ENCODE peak calls at places on chromosome 19, in ten cellular contexts. One of them, this sample, is unnamed.

GRCh38 chr19:6375411-6376010 is at the start of gene PSPN:
- DNase-seq in lung microvascular endothelial cell: no peak
- DNase-seq in heart left ventricle: no peak
- DNase-seq in left ventricle myocardium inferior: no peak
- DNase-seq in stimulated activated CD8-positive, alpha-beta memory T cell treated with anti-CD3 and anti-CD28 coated beads, Interleukin-4, amount 100 ng/mL, for 4 hours: no peak
- DNase-seq in mucosa of descending colon: no peak
- DNase-seq in chondrocyte: no peak
- DNase-seq in smooth muscle cell of the brain vasculature: no peak
- DNase-seq in germinal center: no peak
- DNase-seq in RWPE1: no peak
- DNase-seq in this sample: no peak

GRCh38 chr19:6252066-6252465 is 27.7 kb downstream of the MLLT1 start:
- DNase-seq in lung microvascular endothelial cell: no peak
- DNase-seq in heart left ventricle: no peak
- DNase-seq in left ventricle myocardium inferior: no peak
- DNase-seq in stimulated activated CD8-positive, alpha-beta memory T cell treated with anti-CD3 and anti-CD28 coated beads, Interleukin-4, amount 100 ng/mL, for 4 hours: no peak
- DNase-seq in mucosa of descending colon: no peak
- DNase-seq in chondrocyte: peak
- DNase-seq in smooth muscle cell of the brain vasculature: no peak
- DNase-seq in germinal center: no peak
- DNase-seq in RWPE1: no peak
- DNase-seq in this sample: no peak

GRCh38 chr19:48401277-48401676 is 7.8 kb downstream of the GRIN2D start:
- DNase-seq in lung microvascular endothelial cell: no peak
- DNase-seq in heart left ventricle: no peak
- DNase-seq in left ventricle myocardium inferior: no peak
- DNase-seq in stimulated activated CD8-positive, alpha-beta memory T cell treated with anti-CD3 and anti-CD28 coated beads, Interleukin-4, amount 100 ng/mL, for 4 hours: no peak
- DNase-seq in mucosa of descending colon: no peak
- DNase-seq in chondrocyte: no peak
- DNase-seq in smooth muscle cell of the brain vasculature: no peak
- DNase-seq in germinal center: no peak
- DNase-seq in RWPE1: no peak
- DNase-seq in this sample: no peak

GRCh38 chr19:57949296-57949695 is 1.8 kb upstream of the ZNF256 start:
- DNase-seq in lung microvascular endothelial cell: no peak
- DNase-seq in heart left ventricle: no peak
- DNase-seq in left ventricle myocardium inferior: peak
- DNase-seq in stimulated activated CD8-positive, alpha-beta memory T cell treated with anti-CD3 and anti-CD28 coated beads, Interleukin-4, amount 100 ng/mL, for 4 hours: no peak
- DNase-seq in mucosa of descending colon: no peak
- DNase-seq in chondrocyte: no peak
- DNase-seq in smooth muscle cell of the brain vasculature: no peak
- DNase-seq in germinal center: no peak
- DNase-seq in RWPE1: no peak
- DNase-seq in this sample: no peak

GRCh38 chr19:38194061-38194701 is 29.8 kb downstream of the DPF1 start:
- DNase-seq in lung microvascular endothelial cell: no peak
- DNase-seq in heart left ventricle: no peak
- DNase-seq in left ventricle myocardium inferior: no peak
- DNase-seq in stimulated activated CD8-positive, alpha-beta memory T cell treated with anti-CD3 and anti-CD28 coated beads, Interleukin-4, amount 100 ng/mL, for 4 hours: no peak
- DNase-seq in mucosa of descending colon: no peak
- DNase-seq in chondrocyte: no peak
- DNase-seq in smooth muscle cell of the brain vasculature: no peak
- DNase-seq in germinal center: no peak
- DNase-seq in RWPE1: peak
- DNase-seq in this sample: no peak

GRCh38 chr19:2289714-2290435 is 7.9 kb upstream of the PEAK3 start:
- DNase-seq in lung microvascular endothelial cell: no peak
- DNase-seq in heart left ventricle: no peak
- DNase-seq in left ventricle myocardium inferior: peak
- DNase-seq in stimulated activated CD8-positive, alpha-beta memory T cell treated with anti-CD3 and anti-CD28 coated beads, Interleukin-4, amount 100 ng/mL, for 4 hours: no peak
- DNase-seq in mucosa of descending colon: peak
- DNase-seq in chondrocyte: no peak
- DNase-seq in smooth muscle cell of the brain vasculature: no peak
- DNase-seq in germinal center: peak
- DNase-seq in RWPE1: no peak
- DNase-seq in this sample: peak

GRCh38 chr19:46350029-46350757 is 3.3 kb downstream of the PPP5C start:
- DNase-seq in lung microvascular endothelial cell: no peak
- DNase-seq in heart left ventricle: no peak
- DNase-seq in left ventricle myocardium inferior: no peak
- DNase-seq in stimulated activated CD8-positive, alpha-beta memory T cell treated with anti-CD3 and anti-CD28 coated beads, Interleukin-4, amount 100 ng/mL, for 4 hours: no peak
- DNase-seq in mucosa of descending colon: peak
- DNase-seq in chondrocyte: no peak
- DNase-seq in smooth muscle cell of the brain vasculature: no peak
- DNase-seq in germinal center: no peak
- DNase-seq in RWPE1: peak
- DNase-seq in this sample: peak

GRCh38 chr19:13215572-13216380 is 65.6 kb downstream of the IER2 start:
- DNase-seq in lung microvascular endothelial cell: no peak
- DNase-seq in heart left ventricle: no peak
- DNase-seq in left ventricle myocardium inferior: no peak
- DNase-seq in stimulated activated CD8-positive, alpha-beta memory T cell treated with anti-CD3 and anti-CD28 coated beads, Interleukin-4, amount 100 ng/mL, for 4 hours: peak
- DNase-seq in mucosa of descending colon: no peak
- DNase-seq in chondrocyte: no peak
- DNase-seq in smooth muscle cell of the brain vasculature: no peak
- DNase-seq in germinal center: no peak
- DNase-seq in RWPE1: peak
- DNase-seq in this sample: no peak

GRCh38 chr19:3969435-3970312 is 1.2 kb downstream of the DAPK3 start:
- DNase-seq in lung microvascular endothelial cell: peak
- DNase-seq in heart left ventricle: peak
- DNase-seq in left ventricle myocardium inferior: no peak
- DNase-seq in stimulated activated CD8-positive, alpha-beta memory T cell treated with anti-CD3 and anti-CD28 coated beads, Interleukin-4, amount 100 ng/mL, for 4 hours: no peak
- DNase-seq in mucosa of descending colon: no peak
- DNase-seq in chondrocyte: no peak
- DNase-seq in smooth muscle cell of the brain vasculature: no peak
- DNase-seq in germinal center: no peak
- DNase-seq in RWPE1: peak
- DNase-seq in this sample: no peak